ENCODE peak calls at places on chromosomes 3 and 15, in ten cellular contexts. O, M, W, Y, N, F, V, K, Z and C are unnamed samples.

GRCh38 chr3:172698650-172699049 is 12.2 kb downstream of the NCEH1 start:
- DNase-seq in W (no peak), V (peak; percentile 32), Y (no peak), K (no peak), N (peak; percentile 88), F (no peak), M (no peak), Z (no peak), O (no peak), C (no peak)

GRCh38 chr3:111246967-111247760 is 175.5 kb downstream of the NECTIN3 start:
- DNase-seq in M (no peak), Y (no peak), W (no peak), K (no peak), Z (no peak), O (no peak), F (no peak), V (no peak), N (no peak), C (no peak)

GRCh38 chr3:60393946-60394345 is 857.3 kb downstream of the FHIT start:
- DNase-seq in O (no peak), V (no peak), Z (no peak), N (no peak), Y (no peak), W (no peak), F (no peak), K (no peak), M (no peak), C (no peak)

GRCh38 chr15:67397139-67397538 is 123.8 kb upstream of the C15orf61 start:
- DNase-seq in K (no peak), W (no peak), Z (no peak), N (no peak), O (no peak), F (no peak), V (no peak), M (no peak), Y (no peak), C (no peak)

GRCh38 chr3:186882881-186883685 is 40.6 kb downstream of the ADIPOQ start:
- DNase-seq in F (no peak), O (no peak), W (no peak), Y (no peak), Z (no peak), M (no peak), K (peak; percentile 48), V (no peak), N (no peak), C (no peak)

GRCh38 chr15:92049290-92050008 is 195.9 kb downstream of the SLCO3A1 start:
- DNase-seq in Y (no peak), M (no peak), F (no peak), O (no peak), V (no peak), W (no peak), N (no peak), Z (no peak), K (no peak), C (no peak)

GRCh38 chr3:119751423-119751822 is 30.5 kb upstream of the NR1I2 start:
- DNase-seq in N (no peak), K (no peak), V (no peak), Z (no peak), M (no peak), Y (no peak), W (no peak), O (no peak), F (no peak), C (no peak)

GRCh38 chr3:49378249-49378899 is 20.2 kb upstream of the GPX1 start:
- DNase-seq in M (peak; percentile 29), K (no peak), F (no peak), V (peak; percentile 23), W (no peak), N (no peak), Y (peak; percentile 11), O (peak; percentile 13), Z (no peak), C (no peak)

DNA sequence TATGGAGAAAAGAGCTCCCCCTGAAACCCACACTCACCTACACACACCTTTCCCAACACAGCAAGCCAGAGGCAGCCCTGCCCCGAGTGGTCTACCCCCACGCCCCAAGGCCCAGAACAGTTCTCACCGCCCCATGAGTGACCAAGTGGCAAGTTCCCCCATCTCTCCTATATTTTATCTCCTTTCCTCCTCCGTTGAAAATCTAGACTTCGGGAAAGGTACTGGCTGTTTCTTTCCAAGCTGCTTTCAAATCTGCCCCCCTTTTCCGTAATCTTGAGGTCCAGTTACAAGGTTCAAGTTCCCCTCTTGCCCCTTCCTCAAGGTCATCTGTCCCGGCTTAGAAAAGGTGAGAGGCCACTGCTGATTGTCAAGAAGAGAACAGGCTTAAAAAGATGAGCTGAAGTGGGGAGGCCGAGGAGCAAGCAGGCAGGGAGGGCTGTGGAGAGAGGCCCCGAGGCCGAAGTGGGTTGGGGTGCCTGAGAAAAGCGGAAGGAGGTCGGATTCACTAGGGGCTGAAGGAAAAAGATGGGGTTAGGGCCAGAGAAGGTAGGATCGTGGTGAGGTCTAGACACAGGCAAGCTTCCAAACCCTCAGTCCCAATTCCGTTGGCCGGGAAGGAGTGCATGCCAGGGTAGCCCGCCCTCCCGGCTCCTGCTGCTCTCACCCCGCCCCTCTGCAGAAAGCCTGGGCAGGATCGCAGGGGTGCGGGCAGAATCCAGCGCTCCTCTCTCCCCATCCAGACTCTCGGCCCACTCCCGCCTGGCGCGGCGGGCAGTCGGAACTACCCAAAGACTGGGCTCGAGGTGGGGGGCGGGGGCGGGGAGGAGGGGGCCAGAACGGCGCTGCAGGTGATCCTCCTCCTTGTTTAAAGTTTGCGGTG is 1.7 kb downstream of the SEMA5B start:
- DNase-seq in K (no peak), N (no peak), Z (no peak), W (no peak), V (no peak), F (no peak), Y (peak; percentile 40), O (no peak), M (no peak), C (no peak)
- H3K4me3 ChIP-seq in K (no peak overlapping the region), N (peak overlapping the region; percentile 69), Z (peak overlapping the region; percentile 51), W (peak overlapping the region; percentile 26), V (peak overlapping the region; percentile 16), F (peak overlapping the region; percentile 81), Y (no peak overlapping the region), O (no peak overlapping the region), M (peak overlapping the region; percentile 29), C (peak overlapping the region; percentile 55)

GRCh38 chr15:41543521-41543870 is 561 bp downstream of the RPAP1 start:
- DNase-seq in F (no peak), K (no peak), N (no peak), O (no peak), Y (no peak), M (no peak), W (no peak), Z (no peak), V (no peak), C (no peak)
- H3K36me3 ChIP-seq in F (no peaks in the 10 kb centered on the region), K (no peaks in the 10 kb centered on the region), N (no peaks in the 10 kb centered on the region), O (no peaks in the 10 kb centered on the region), Y (no peaks in the 10 kb centered on the region), M (no peaks in the 10 kb centered on the region), W (no peaks in the 10 kb centered on the region), Z (no peaks in the 10 kb centered on the region), V (no peaks in the 10 kb centered on the region), C (no peaks in the 10 kb centered on the region)

GRCh38 chr15:52178765-52179164 is 12.4 kb downstream of the GNB5 start:
- DNase-seq in W (peak; percentile 29), Y (peak; percentile 34), Z (no peak), F (no peak), K (no peak), M (peak; percentile 49), N (no peak), O (peak; percentile 16), V (no peak), C (no peak)

GRCh38 chr15:52180196-52180835 is 10.9 kb downstream of the GNB5 start:
- DNase-seq in N (no peak), O (peak; percentile 42), K (no peak), W (peak; percentile 13), Z (peak; percentile 80), Y (no peak), V (no peak), M (peak; percentile 23), F (no peak), C (no peak)

GRCh38 chr15:52181938-52182780 is 9.0 kb downstream of the GNB5 start:
- DNase-seq in V (no peak), O (no peak), W (no peak), F (no peak), N (no peak), Z (no peak), M (no peak), K (no peak), Y (no peak), C (no peak)

GRCh38 chr15:52180851-52181450 is 10.2 kb downstream of the GNB5 start:
- DNase-seq in K (no peak), O (no peak), Y (no peak), V (no peak), Z (no peak), M (no peak), W (no peak), N (no peak), F (no peak), C (no peak)

GRCh38 chr15:52179278-52180195 is 11.7 kb downstream of the GNB5 start:
- DNase-seq in W (peak; percentile 83), V (peak; percentile 92), Y (peak; percentile 85), O (peak; percentile 90), Z (peak; percentile 96), K (peak; percentile 65), F (peak; percentile 91), N (peak; percentile 91), M (peak; percentile 90), C (peak; percentile 91)
- TF ChIP-seq POLR2A in W (peak; percentile 78), V (no peak), Y (peak; percentile 74), O (peak; percentile 41), Z (peak; percentile 46), K (peak; percentile 62), F (no peak), N (peak; percentile 50), M (peak; percentile 74), C (peak; percentile 73)

GRCh38 chr15:78942741-78943140 is 2.1 kb downstream of the CTSH start:
- DNase-seq in W (no peak), Y (no peak), F (no peak), M (no peak), N (no peak), K (no peak), O (no peak), Z (no peak), V (no peak), C (no peak)

GRCh38 chr15:78937132-78937739 is 7.6 kb downstream of the CTSH start:
- DNase-seq in Y (no peak), W (no peak), F (peak; percentile 79), N (no peak), O (no peak), K (no peak), Z (peak; percentile 71), M (peak; percentile 32), V (peak; percentile 50), C (no peak)

GRCh38 chr15:78934063-78935023 is 10.5 kb downstream of the CTSH start:
- DNase-seq in Y (no peak), O (no peak), N (no peak), F (no peak), Z (peak; percentile 75), V (peak; percentile 71), K (no peak), M (no peak), W (peak; percentile 80), C (peak; percentile 52)

GRCh38 chr15:78943692-78944091 is 1.2 kb downstream of the CTSH start:
- DNase-seq in K (no peak), Y (no peak), Z (peak; percentile 59), O (no peak), N (no peak), W (no peak), V (no peak), F (no peak), M (no peak), C (no peak)

DNA sequence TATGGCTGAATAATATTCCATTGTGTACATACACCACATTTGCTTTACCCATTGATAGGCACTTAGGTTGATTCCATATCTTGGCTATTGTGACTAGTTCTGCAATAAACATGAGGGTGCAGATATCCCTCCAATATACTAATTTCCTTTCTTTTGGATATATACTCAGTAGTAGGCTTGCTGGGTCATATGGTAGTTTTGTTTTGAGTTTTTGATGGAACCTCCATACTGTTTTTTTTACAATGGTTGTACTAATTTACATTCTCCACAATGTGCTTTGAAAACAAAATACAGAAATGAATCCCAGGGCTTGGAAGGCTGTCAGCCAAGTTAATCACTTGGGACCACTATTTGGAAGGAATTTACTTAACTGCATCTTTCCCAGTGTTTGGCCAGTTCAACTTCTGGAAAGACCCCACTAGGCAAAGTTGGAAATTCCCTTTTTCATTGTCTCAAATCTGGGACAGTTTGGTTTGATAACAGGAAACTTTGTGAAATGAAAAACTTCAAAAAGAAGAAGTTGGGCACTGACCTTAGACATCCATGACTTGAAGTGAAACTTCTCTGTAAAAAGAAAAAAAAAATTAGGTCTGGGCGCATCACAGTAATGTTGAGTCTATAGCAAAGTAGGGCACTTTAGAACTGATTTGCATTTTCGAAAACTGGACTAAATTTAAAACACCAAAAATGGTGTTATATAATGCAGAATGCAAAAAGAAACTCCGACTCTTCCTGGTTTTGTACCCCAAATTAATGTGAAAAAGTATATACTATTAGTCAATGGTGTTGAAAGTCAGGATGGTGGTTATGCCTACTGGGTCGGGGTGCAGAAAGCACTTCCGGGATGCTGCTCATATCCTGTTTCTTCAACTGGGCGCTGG is 6.0 kb downstream of the CTSH start:
- DNase-seq in O (no peak), Y (no peak), N (no peak), M (no peak), K (no peak), Z (peak; percentile 78), V (no peak), F (no peak), W (no peak), C (no peak)
- H3K4me3 ChIP-seq in O (no peak overlapping the region), Y (no peak overlapping the region), N (no peak overlapping the region), M (no peak overlapping the region), K (no peak overlapping the region), Z (no peak overlapping the region), V (no peak overlapping the region), F (no peak overlapping the region), W (no peak overlapping the region), C (no peak overlapping the region)